ENCODE peak calls at places on chromosomes 13 and 19, in six cellular contexts. One of them, this sample, is unnamed.
A peak's percentile ranks its signal among the peaks of the same experiment; 100 is the strongest.

GRCh38 chr19:6519289-6519688 is 11.5 kb upstream of the TNFSF9 start:
- DNase-seq in H1: no peak
- DNase-seq in SK-N-SH: no peak
- DNase-seq in IMR-90: peak; percentile 61
- DNase-seq in K562: no peak
- DNase-seq in A549: peak; percentile 69
- DNase-seq in this sample: no peak

GRCh38 chr13:110323986-110324749 is 17.1 kb downstream of the COL4A2 start:
- DNase-seq in SK-N-SH: no peak
- DNase-seq in IMR-90: no peak
- DNase-seq in A549: no peak
- DNase-seq in H1: no peak
- DNase-seq in K562: no peak
- DNase-seq in this sample: no peak

GRCh38 chr13:37139356-37139755 is 33.9 kb upstream of the CSNK1A1L start:
- DNase-seq in A549: no peak
- DNase-seq in IMR-90: no peak
- DNase-seq in SK-N-SH: no peak
- DNase-seq in H1: no peak
- DNase-seq in K562: no peak
- DNase-seq in this sample: no peak

GRCh38 chr19:677601-678380 is 1.6 kb downstream of the FSTL3 start:
- DNase-seq in IMR-90: no peak
- DNase-seq in A549: peak; percentile 38
- DNase-seq in K562: no peak
- DNase-seq in H1: no peak
- DNase-seq in SK-N-SH: no peak
- DNase-seq in this sample: no peak

GRCh38 chr19:53553865-53554791 is 16.2 kb downstream of the ZNF331 start:
- DNase-seq in A549: no peak
- DNase-seq in H1: peak; percentile 47
- DNase-seq in SK-N-SH: peak; percentile 89
- DNase-seq in K562: no peak
- DNase-seq in IMR-90: peak; percentile 93
- DNase-seq in this sample: peak; percentile 52

GRCh38 chr19:7618771-7619510 is 10.4 kb downstream of the XAB2 start:
- DNase-seq in H1: no peak
- DNase-seq in IMR-90: no peak
- DNase-seq in SK-N-SH: peak; percentile 87
- DNase-seq in A549: no peak
- DNase-seq in K562: no peak
- DNase-seq in this sample: no peak

GRCh38 chr13:33015275-33015674 is 948 bp upstream of the KL start:
- DNase-seq in A549: no peak
- DNase-seq in K562: no peak
- DNase-seq in H1: no peak
- DNase-seq in IMR-90: no peak
- DNase-seq in SK-N-SH: no peak
- DNase-seq in this sample: peak; percentile 12

GRCh38 chr13:50847501-50847900 is 4.0 kb upstream of the DLEU7 start:
- DNase-seq in K562: no peak
- DNase-seq in IMR-90: no peak
- DNase-seq in A549: no peak
- DNase-seq in H1: no peak
- DNase-seq in SK-N-SH: no peak
- DNase-seq in this sample: no peak

GRCh38 chr19:19372656-19373416 is 32.6 kb upstream of the GATAD2A start:
- DNase-seq in A549: peak; percentile 8
- DNase-seq in SK-N-SH: no peak
- DNase-seq in H1: no peak
- DNase-seq in K562: peak; percentile 90
- DNase-seq in IMR-90: peak; percentile 45
- DNase-seq in this sample: peak; percentile 38

GRCh38 chr13:84641491-84641890 is 759.2 kb upstream of the SLITRK1 start:
- DNase-seq in SK-N-SH: no peak
- DNase-seq in IMR-90: peak; percentile 47
- DNase-seq in K562: no peak
- DNase-seq in H1: no peak
- DNase-seq in A549: no peak
- DNase-seq in this sample: no peak

GRCh38 chr19:46601318-46602224 is at the start of gene CALM3:
- DNase-seq in A549: no peak
- DNase-seq in H1: no peak
- DNase-seq in SK-N-SH: peak; percentile 60
- DNase-seq in IMR-90: no peak
- DNase-seq in K562: peak; percentile 55
- DNase-seq in this sample: no peak

GRCh38 chr13:84121456-84121855 is 239.2 kb upstream of the SLITRK1 start:
- DNase-seq in A549: no peak
- DNase-seq in H1: no peak
- DNase-seq in K562: no peak
- DNase-seq in IMR-90: no peak
- DNase-seq in SK-N-SH: no peak
- DNase-seq in this sample: no peak

GRCh38 chr13:67023088-67023893 is 206.8 kb downstream of the PCDH9 start:
- DNase-seq in K562: peak; percentile 5
- DNase-seq in SK-N-SH: no peak
- DNase-seq in IMR-90: peak; percentile 82
- DNase-seq in A549: peak; percentile 3
- DNase-seq in H1: no peak
- DNase-seq in this sample: no peak

GRCh38 chr13:40233731-40234195 is 432.7 kb downstream of the FOXO1 start:
- DNase-seq in SK-N-SH: no peak
- DNase-seq in H1: no peak
- DNase-seq in IMR-90: no peak
- DNase-seq in K562: no peak
- DNase-seq in A549: no peak
- DNase-seq in this sample: no peak

GRCh38 chr19:48514123-48514458 is 2.5 kb upstream of the LMTK3 start:
- DNase-seq in A549: no peak
- DNase-seq in IMR-90: no peak
- DNase-seq in K562: no peak
- DNase-seq in H1: no peak
- DNase-seq in SK-N-SH: no peak
- DNase-seq in this sample: no peak

GRCh38 chr19:48512504-48513288 is 1.1 kb upstream of the LMTK3 start:
- DNase-seq in SK-N-SH: no peak
- DNase-seq in A549: no peak
- DNase-seq in H1: no peak
- DNase-seq in IMR-90: no peak
- DNase-seq in K562: no peak
- DNase-seq in this sample: no peak

GRCh38 chr19:48511321-48511731 is 309 bp downstream of the LMTK3 start:
- DNase-seq in IMR-90: no peak
- DNase-seq in H1: peak; percentile 74
- DNase-seq in SK-N-SH: no peak
- DNase-seq in A549: no peak
- DNase-seq in K562: no peak
- DNase-seq in this sample: no peak

GRCh38 chr19:48511800-48512503 is at the start of gene LMTK3:
- DNase-seq in K562: peak; percentile 81
- DNase-seq in SK-N-SH: peak; percentile 97
- DNase-seq in H1: peak; percentile 82
- DNase-seq in IMR-90: peak; percentile 56
- DNase-seq in A549: peak; percentile 75
- DNase-seq in this sample: peak; percentile 71

DNA sequence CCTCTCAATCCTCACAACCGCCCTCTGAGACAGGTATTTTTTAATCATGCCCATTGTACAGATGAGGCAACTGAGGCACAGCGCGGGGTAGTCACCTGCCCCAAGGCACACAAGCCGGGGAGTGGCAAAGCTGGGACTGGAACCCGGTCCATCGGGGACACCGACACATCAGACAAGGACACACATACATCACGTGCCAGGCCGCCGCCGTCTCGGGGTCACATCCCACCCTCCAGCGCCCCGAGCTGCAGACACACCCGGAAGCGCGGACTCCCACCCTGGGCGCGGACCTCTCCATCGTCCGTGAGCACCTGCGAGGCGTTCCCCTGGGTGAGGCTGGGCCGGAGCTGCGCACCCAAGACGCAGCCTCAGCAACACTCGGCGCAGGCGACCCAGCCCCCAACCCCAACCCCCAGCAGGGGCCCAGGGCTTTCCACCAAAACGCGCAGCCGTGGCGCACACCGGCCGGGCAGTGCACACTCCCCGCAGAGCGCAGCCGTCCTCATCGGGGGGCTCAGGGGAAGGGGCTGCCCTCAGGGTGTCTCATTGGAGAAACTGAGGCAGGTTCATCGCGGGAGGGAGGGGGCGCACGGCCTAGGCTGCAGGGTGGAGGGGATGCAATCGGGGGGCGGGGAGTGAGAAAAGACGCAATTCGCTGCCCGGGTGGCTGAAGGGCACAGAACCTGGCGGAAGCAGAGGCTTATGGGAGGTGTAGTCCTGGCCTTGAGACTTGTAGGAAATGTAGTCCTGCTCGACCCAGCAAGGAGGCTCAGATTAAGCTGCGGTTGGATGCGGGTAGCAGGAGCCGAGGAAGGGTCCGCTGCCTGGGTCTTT is 1.9 kb upstream of the LMTK3 start:
- DNase-seq in A549: peak; percentile 94
- DNase-seq in IMR-90: peak; percentile 64
- DNase-seq in K562: peak; percentile 75
- DNase-seq in H1: peak; percentile 87
- DNase-seq in SK-N-SH: peak; percentile 86
- DNase-seq in this sample: peak; percentile 83
- TF ChIP-seq USF2 in A549: peak; percentile 38
- TF ChIP-seq USF2 in IMR-90: no peak
- TF ChIP-seq USF2 in K562: peak; percentile 32
- TF ChIP-seq USF2 in H1: peak; percentile 47
- TF ChIP-seq USF2 in SK-N-SH: no peak
- TF ChIP-seq USF2 in this sample: peak; percentile 79

GRCh38 chr13:48493076-48493765 is 39.7 kb downstream of the RCBTB2 start:
- DNase-seq in H1: no peak
- DNase-seq in SK-N-SH: no peak
- DNase-seq in IMR-90: no peak
- DNase-seq in K562: peak; percentile 15
- DNase-seq in A549: no peak
- DNase-seq in this sample: no peak

GRCh38 chr13:48494874-48495273 is 38.0 kb downstream of the RCBTB2 start:
- DNase-seq in IMR-90: no peak
- DNase-seq in H1: no peak
- DNase-seq in A549: no peak
- DNase-seq in K562: no peak
- DNase-seq in SK-N-SH: no peak
- DNase-seq in this sample: no peak

GRCh38 chr13:48491423-48492122 is 41.3 kb downstream of the RCBTB2 start:
- DNase-seq in H1: no peak
- DNase-seq in K562: no peak
- DNase-seq in IMR-90: peak; percentile 22
- DNase-seq in SK-N-SH: no peak
- DNase-seq in A549: no peak
- DNase-seq in this sample: no peak

GRCh38 chr13:48492123-48493075 is 40.5 kb downstream of the RCBTB2 start:
- DNase-seq in A549: no peak
- DNase-seq in SK-N-SH: no peak
- DNase-seq in K562: peak; percentile 53
- DNase-seq in IMR-90: peak; percentile 18
- DNase-seq in H1: no peak
- DNase-seq in this sample: no peak

GRCh38 chr13:48493851-48494250 is 39.0 kb downstream of the RCBTB2 start:
- DNase-seq in A549: no peak
- DNase-seq in K562: no peak
- DNase-seq in IMR-90: peak; percentile 12
- DNase-seq in SK-N-SH: no peak
- DNase-seq in H1: no peak
- DNase-seq in this sample: no peak
- TF ChIP-seq USF2 in A549: no peak
- TF ChIP-seq USF2 in K562: no peak
- TF ChIP-seq USF2 in IMR-90: no peak
- TF ChIP-seq USF2 in SK-N-SH: no peak
- TF ChIP-seq USF2 in H1: no peak
- TF ChIP-seq USF2 in this sample: no peak

GRCh38 chr19:3358919-3359849 is 7.2 kb upstream of the NFIC start:
- DNase-seq in H1: no peak
- DNase-seq in K562: peak; percentile 83
- DNase-seq in A549: no peak
- DNase-seq in IMR-90: peak; percentile 51
- DNase-seq in SK-N-SH: peak; percentile 92
- DNase-seq in this sample: no peak

GRCh38 chr19:3356805-3357204 is 9.6 kb upstream of the NFIC start:
- DNase-seq in H1: no peak
- DNase-seq in K562: no peak
- DNase-seq in A549: no peak
- DNase-seq in IMR-90: no peak
- DNase-seq in SK-N-SH: no peak
- DNase-seq in this sample: no peak

GRCh38 chr19:3357362-3357730 is 9.0 kb upstream of the NFIC start:
- DNase-seq in A549: no peak
- DNase-seq in K562: no peak
- DNase-seq in SK-N-SH: no peak
- DNase-seq in IMR-90: no peak
- DNase-seq in H1: no peak
- DNase-seq in this sample: no peak

GRCh38 chr19:3358392-3358918 is 7.9 kb upstream of the NFIC start:
- DNase-seq in SK-N-SH: peak; percentile 74
- DNase-seq in A549: no peak
- DNase-seq in IMR-90: no peak
- DNase-seq in H1: no peak
- DNase-seq in K562: no peak
- DNase-seq in this sample: no peak

GRCh38 chr19:3357731-3358391 is 8.5 kb upstream of the NFIC start:
- DNase-seq in A549: no peak
- DNase-seq in K562: peak; percentile 66
- DNase-seq in IMR-90: no peak
- DNase-seq in SK-N-SH: no peak
- DNase-seq in H1: no peak
- DNase-seq in this sample: no peak
- TF ChIP-seq USF2 in A549: no peak
- TF ChIP-seq USF2 in K562: no peak
- TF ChIP-seq USF2 in IMR-90: no peak
- TF ChIP-seq USF2 in SK-N-SH: no peak
- TF ChIP-seq USF2 in H1: no peak
- TF ChIP-seq USF2 in this sample: no peak

DNA sequence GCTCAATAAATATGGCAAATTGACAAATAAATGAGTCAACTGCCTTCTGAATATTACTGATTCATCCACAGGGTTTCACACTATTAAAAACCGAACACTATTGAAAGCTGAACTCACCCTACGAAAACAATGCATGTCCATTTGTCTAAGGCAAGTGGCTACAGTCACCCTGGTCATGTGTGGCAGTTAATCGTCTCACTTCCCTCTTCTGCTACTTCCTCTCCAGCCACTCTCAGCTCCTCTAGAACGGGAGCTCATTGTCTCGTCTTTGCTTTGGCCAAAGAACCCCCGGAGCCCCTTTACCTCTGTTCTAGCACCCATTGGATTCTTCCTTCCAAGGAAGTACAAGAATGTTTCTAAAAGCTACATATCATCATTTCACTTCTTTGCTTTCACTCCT is 74.4 kb upstream of the ZNF599 start:
- DNase-seq in H1: no peak
- DNase-seq in IMR-90: no peak
- DNase-seq in K562: no peak
- DNase-seq in SK-N-SH: no peak
- DNase-seq in A549: no peak
- DNase-seq in this sample: no peak
- TF ChIP-seq USF2 in H1: no peak
- TF ChIP-seq USF2 in IMR-90: no peak
- TF ChIP-seq USF2 in K562: no peak
- TF ChIP-seq USF2 in SK-N-SH: no peak
- TF ChIP-seq USF2 in A549: no peak
- TF ChIP-seq USF2 in this sample: no peak

GRCh38 chr19:5460748-5461147 is 5.5 kb downstream of the ZNRF4 start:
- DNase-seq in A549: no peak
- DNase-seq in IMR-90: no peak
- DNase-seq in SK-N-SH: no peak
- DNase-seq in K562: peak; percentile 37
- DNase-seq in H1: no peak
- DNase-seq in this sample: no peak
- TF ChIP-seq USF2 in A549: peak; percentile 81
- TF ChIP-seq USF2 in IMR-90: peak; percentile 80
- TF ChIP-seq USF2 in SK-N-SH: no peak
- TF ChIP-seq USF2 in K562: peak; percentile 91
- TF ChIP-seq USF2 in H1: peak; percentile 75
- TF ChIP-seq USF2 in this sample: peak; percentile 83